ENCODE peak calls at places on chromosome 4, in four cellular contexts. X is K562, H is GM12878, I is HL-60. U is an unnamed sample.

GRCh38 chr4:84907145-84907544 is 59.3 kb downstream of the WDFY3 start:
- DNase-seq in H (no peak), X (no peak), I (no peak), U (no peak)

GRCh38 chr4:82639947-82640346 is 78.2 kb upstream of the TMEM150C start:
- DNase-seq in H (no peak), X (no peak), I (no peak), U (no peak)

GRCh38 chr4:3792813-3793212 is 26.6 kb downstream of the ADRA2C start:
- DNase-seq in I (no peak), H (no peak), X (peak; percentile 34), U (no peak)

GRCh38 chr4:4355302-4355701 is 31.6 kb upstream of the NSG1 start:
- DNase-seq in X (no peak), I (no peak), H (no peak), U (no peak)

GRCh38 chr4:88759039-88759631 is 61.5 kb upstream of the NAP1L5 start:
- DNase-seq in X (no peak), H (no peak), I (no peak), U (no peak)

GRCh38 chr4:142473218-142473959 is 372.7 kb downstream of the INPP4B start:
- DNase-seq in X (no peak), I (no peak), H (no peak), U (no peak)

GRCh38 chr4:106627071-106627470 is 258.5 kb upstream of the GIMD1 start:
- DNase-seq in X (no peak), H (no peak), I (no peak), U (no peak)

GRCh38 chr4:47538516-47538915 is 53.4 kb downstream of the ATP10D start:
- DNase-seq in X (no peak), I (no peak), H (no peak), U (no peak)

GRCh38 chr4:54539500-54540029 is 118.2 kb upstream of the KIT start:
- DNase-seq in H (no peak), I (no peak), X (peak; percentile 22), U (no peak)

GRCh38 chr4:18664051-18664450 is 642.5 kb upstream of the LCORL start:
- DNase-seq in X (no peak), I (no peak), H (no peak), U (no peak)

GRCh38 chr4:181822005-181822375 is 421.2 kb upstream of the TENM3 start:
- DNase-seq in H (no peak), I (no peak), X (no peak), U (no peak)

GRCh38 chr4:185912779-185913178 is 100.8 kb upstream of the SORBS2 start:
- DNase-seq in H (no peak), X (no peak), I (no peak), U (no peak)

GRCh38 chr4:123832173-123833026 is 435.8 kb downstream of the SPRY1 start:
- DNase-seq in X (no peak), I (no peak), H (no peak), U (no peak)

GRCh38 chr4:38132140-38132673 is 172.0 kb downstream of the PTTG2 start:
- DNase-seq in H (peak; percentile 100), X (no peak), I (no peak), U (peak; percentile 37)

GRCh38 chr4:38583102-38583501 is 80.9 kb upstream of the KLF3 start:
- DNase-seq in X (no peak), I (no peak), H (no peak), U (no peak)

GRCh38 chr4:23805381-23805780 is 84.5 kb downstream of the PPARGC1A start:
- DNase-seq in I (no peak), H (no peak), X (no peak), U (no peak)

GRCh38 chr4:59936566-59936965 is 1263.6 kb upstream of the ADGRL3 start:
- DNase-seq in H (no peak), X (no peak), I (no peak), U (no peak)

GRCh38 chr4:144575181-144575580 is 70.8 kb upstream of the HHIP start:
- DNase-seq in I (no peak), H (no peak), X (no peak), U (no peak)

GRCh38 chr4:306551-306961 is 1.3 kb upstream of the ZNF732 start:
- DNase-seq in I (no peak), X (no peak), H (peak; percentile 73), U (no peak)

GRCh38 chr4:85402371-85402770 is 72.6 kb upstream of the ARHGAP24 start:
- DNase-seq in X (no peak), H (no peak), I (no peak), U (no peak)

GRCh38 chr4:67167849-67168248 is 377.5 kb downstream of the CENPC start:
- DNase-seq in H (no peak), X (no peak), I (no peak), U (no peak)

GRCh38 chr4:141036786-141037185 is 96.5 kb downstream of the RNF150 start:
- DNase-seq in H (no peak), I (no peak), X (no peak), U (no peak)

GRCh38 chr4:3531306-3531886 is 826 bp downstream of the LRPAP1 start:
- DNase-seq in X (no peak), I (peak; percentile 16), H (no peak), U (no peak)

GRCh38 chr4:82201303-82201702 is 172.5 kb downstream of the HNRNPD start:
- DNase-seq in I (no peak), X (no peak), H (no peak), U (no peak)

GRCh38 chr4:8044244-8044643 is 104.6 kb upstream of the AFAP1 start:
- DNase-seq in X (no peak), I (no peak), H (no peak), U (no peak)
- TF ChIP-seq SPI1 in X (no peak), I (no peak), H (no peak), U (no peak)

GRCh38 chr4:139734875-139735380 is 69.3 kb downstream of the MGST2 start:
- DNase-seq in H (no peak), X (no peak), I (peak; percentile 35), U (peak; percentile 73)
- TF ChIP-seq POLR2AphosphoS5 in H (no peak), X (no peak), I (no peak), U (no peak)

DNA sequence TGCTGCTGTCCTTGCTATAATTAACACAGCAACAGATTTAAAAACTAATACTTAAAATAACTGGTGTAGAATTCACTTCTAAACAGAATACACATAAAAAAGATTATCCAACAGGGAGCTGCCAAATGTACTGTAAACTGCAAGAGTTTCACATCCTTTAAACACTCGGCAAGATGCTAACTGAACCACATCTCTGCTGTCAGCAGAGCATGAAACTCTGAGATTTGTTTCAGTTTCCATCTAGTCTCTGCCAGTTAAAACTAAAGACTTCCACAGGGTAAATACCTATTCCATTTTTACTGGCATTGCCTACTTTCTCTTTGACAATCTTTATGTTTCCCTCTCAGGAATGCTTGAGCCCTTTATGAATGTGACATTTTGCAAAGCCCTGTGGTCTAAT is 127.7 kb downstream of the SLC7A11 start:
- DNase-seq in I (no peak), X (no peak), H (peak; percentile 45), U (peak; percentile 11)
- TF ChIP-seq SPI1 in I (no peak), X (no peak), H (peak; percentile 90), U (peak; percentile 92)

GRCh38 chr4:74258949-74259348 is 49.3 kb upstream of the EPGN start:
- DNase-seq in X (no peak), I (no peak), H (no peak), U (no peak)
- TF ChIP-seq POLR2AphosphoS5 in X (no peak), I (no peak), H (no peak), U (no peak)

DNA sequence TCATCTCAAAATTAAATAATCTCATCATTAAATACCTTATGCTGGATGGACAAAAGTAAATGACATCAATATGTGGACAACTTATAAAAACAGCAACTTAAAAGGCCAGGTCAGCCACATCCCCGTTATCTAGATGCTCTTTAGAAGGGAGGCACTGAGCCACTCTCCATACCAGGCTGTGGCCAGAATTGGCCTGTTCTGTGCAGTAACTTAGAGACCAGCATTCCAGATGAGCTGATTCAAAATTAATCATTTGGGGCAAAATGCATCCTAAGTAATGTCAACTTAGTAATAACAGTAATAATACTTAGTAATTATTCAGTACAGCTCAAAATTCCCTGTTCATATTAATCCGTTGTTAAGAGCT is 373.6 kb downstream of the FBXW7 start:
- DNase-seq in I (no peak), X (no peak), H (no peak), U (no peak)
- TF ChIP-seq SPI1 in I (no peak), X (no peak), H (no peak), U (no peak)

GRCh38 chr4:169305173-169305572 is 34.4 kb upstream of the SH3RF1 start:
- DNase-seq in I (no peak), X (no peak), H (no peak), U (no peak)
- TF ChIP-seq POLR2AphosphoS5 in I (no peak), X (no peak), H (no peak), U (no peak)

DNA sequence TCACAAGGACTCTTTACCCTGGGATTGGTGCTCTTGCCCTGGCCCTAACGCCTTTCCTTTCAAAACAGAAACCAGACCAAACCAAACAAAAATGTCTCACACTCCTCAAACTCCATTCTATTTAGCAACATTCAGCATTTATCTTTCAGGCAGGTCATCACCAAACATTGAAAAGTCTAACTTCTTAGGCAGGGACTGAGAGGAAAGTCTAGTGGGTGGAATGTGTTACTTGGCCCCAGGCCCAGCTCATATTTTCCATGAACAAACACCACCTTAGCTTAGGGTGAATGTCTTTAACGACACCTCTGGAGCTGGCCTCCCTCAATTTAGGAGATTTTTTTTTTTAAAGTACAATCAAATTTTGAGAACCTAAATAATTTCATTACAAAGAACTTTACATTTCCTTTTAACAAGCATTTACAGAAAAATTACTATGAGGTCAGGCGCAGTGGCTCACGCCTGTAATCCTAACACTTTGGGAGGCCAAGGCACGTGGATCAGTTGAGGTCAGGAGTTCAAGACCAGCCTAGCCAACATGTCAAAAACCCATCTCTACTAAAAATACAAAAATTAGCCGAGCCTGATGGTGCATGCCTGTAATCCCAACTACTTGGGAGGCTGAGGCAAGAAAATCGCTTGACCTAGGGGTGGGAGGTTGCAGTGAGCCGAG is 10.2 kb upstream of the N4BP2 start:
- DNase-seq in X (no peak), I (no peak), H (no peak), U (no peak)
- TF ChIP-seq SPI1 in X (no peak), I (no peak), H (no peak), U (no peak)